ENCODE peak calls at places on chromosomes 7 and 10, in nine cellular contexts. One of them, this sample, is unnamed.

GRCh38 chr7:158957921-158958471 is 101.6 kb downstream of the DYNC2I1 start:
- DNase-seq in PC-9: peak; percentile 85
- DNase-seq in A549: no peak
- DNase-seq in Calu3: peak; percentile 80
- DNase-seq in HFF-Myc: no peak
- DNase-seq in mammary epithelial cell: peak; percentile 43
- DNase-seq in AG04449: no peak
- DNase-seq in cardiac fibroblast: no peak
- DNase-seq in heart left ventricle: no peak
- DNase-seq in this sample: no peak

GRCh38 chr10:78255796-78256638 is 222.4 kb downstream of the RPS24 start:
- DNase-seq in heart left ventricle: no peak
- DNase-seq in mammary epithelial cell: peak; percentile 92
- DNase-seq in Calu3: peak; percentile 60
- DNase-seq in A549: peak; percentile 97
- DNase-seq in cardiac fibroblast: peak; percentile 99
- DNase-seq in PC-9: peak; percentile 76
- DNase-seq in HFF-Myc: peak; percentile 84
- DNase-seq in AG04449: peak; percentile 96
- DNase-seq in this sample: peak; percentile 98

GRCh38 chr10:59181668-59182067 is 5.2 kb downstream of the PHYHIPL start:
- DNase-seq in heart left ventricle: no peak
- DNase-seq in A549: peak; percentile 83
- DNase-seq in mammary epithelial cell: peak; percentile 47
- DNase-seq in cardiac fibroblast: peak; percentile 80
- DNase-seq in AG04449: peak; percentile 1
- DNase-seq in PC-9: no peak
- DNase-seq in Calu3: peak; percentile 41
- DNase-seq in HFF-Myc: peak; percentile 65
- DNase-seq in this sample: peak; percentile 34

GRCh38 chr7:129385116-129385515 is 49.1 kb upstream of the STRIP2 start:
- DNase-seq in PC-9: no peak
- DNase-seq in cardiac fibroblast: no peak
- DNase-seq in Calu3: no peak
- DNase-seq in A549: no peak
- DNase-seq in HFF-Myc: no peak
- DNase-seq in heart left ventricle: no peak
- DNase-seq in mammary epithelial cell: no peak
- DNase-seq in AG04449: no peak
- DNase-seq in this sample: no peak

GRCh38 chr7:38311329-38311937 is 38.0 kb upstream of the TARP start:
- DNase-seq in A549: peak; percentile 51
- DNase-seq in PC-9: no peak
- DNase-seq in mammary epithelial cell: no peak
- DNase-seq in Calu3: no peak
- DNase-seq in HFF-Myc: no peak
- DNase-seq in cardiac fibroblast: no peak
- DNase-seq in heart left ventricle: peak; percentile 38
- DNase-seq in AG04449: no peak
- DNase-seq in this sample: no peak

GRCh38 chr10:69360485-69361302 is 56.0 kb downstream of the TACR2 start:
- DNase-seq in mammary epithelial cell: peak; percentile 88
- DNase-seq in A549: peak; percentile 83
- DNase-seq in Calu3: peak; percentile 85
- DNase-seq in PC-9: peak; percentile 89
- DNase-seq in HFF-Myc: peak; percentile 42
- DNase-seq in heart left ventricle: peak; percentile 61
- DNase-seq in cardiac fibroblast: peak; percentile 94
- DNase-seq in AG04449: peak; percentile 44
- DNase-seq in this sample: peak; percentile 19

GRCh38 chr7:76425156-76425555 is 406 bp downstream of the ZP3 start:
- DNase-seq in HFF-Myc: no peak
- DNase-seq in A549: no peak
- DNase-seq in Calu3: no peak
- DNase-seq in cardiac fibroblast: no peak
- DNase-seq in AG04449: no peak
- DNase-seq in heart left ventricle: no peak
- DNase-seq in PC-9: no peak
- DNase-seq in mammary epithelial cell: no peak
- DNase-seq in this sample: no peak

GRCh38 chr10:101749033-101749432 is 26.9 kb downstream of the FGF8 start:
- DNase-seq in heart left ventricle: no peak
- DNase-seq in mammary epithelial cell: no peak
- DNase-seq in PC-9: no peak
- DNase-seq in A549: peak; percentile 28
- DNase-seq in AG04449: no peak
- DNase-seq in Calu3: no peak
- DNase-seq in HFF-Myc: no peak
- DNase-seq in cardiac fibroblast: no peak
- DNase-seq in this sample: no peak

GRCh38 chr10:103207141-103207540 is 14.1 kb upstream of the NT5C2 start:
- DNase-seq in HFF-Myc: no peak
- DNase-seq in mammary epithelial cell: no peak
- DNase-seq in A549: no peak
- DNase-seq in PC-9: no peak
- DNase-seq in cardiac fibroblast: no peak
- DNase-seq in AG04449: no peak
- DNase-seq in heart left ventricle: no peak
- DNase-seq in Calu3: no peak
- DNase-seq in this sample: no peak

GRCh38 chr7:16365177-16365576 is 56.2 kb downstream of the CRPPA start:
- DNase-seq in AG04449: no peak
- DNase-seq in HFF-Myc: no peak
- DNase-seq in PC-9: no peak
- DNase-seq in heart left ventricle: no peak
- DNase-seq in Calu3: no peak
- DNase-seq in cardiac fibroblast: no peak
- DNase-seq in A549: no peak
- DNase-seq in mammary epithelial cell: peak; percentile 18
- DNase-seq in this sample: no peak

GRCh38 chr10:21084700-21085099 is 187.6 kb upstream of the NEBL start:
- DNase-seq in Calu3: no peak
- DNase-seq in cardiac fibroblast: no peak
- DNase-seq in HFF-Myc: no peak
- DNase-seq in AG04449: no peak
- DNase-seq in mammary epithelial cell: no peak
- DNase-seq in heart left ventricle: no peak
- DNase-seq in PC-9: no peak
- DNase-seq in A549: no peak
- DNase-seq in this sample: no peak

GRCh38 chr7:97002555-97003261 is 2.6 kb upstream of the DLX6 start:
- DNase-seq in mammary epithelial cell: no peak
- DNase-seq in HFF-Myc: no peak
- DNase-seq in Calu3: no peak
- DNase-seq in A549: no peak
- DNase-seq in AG04449: no peak
- DNase-seq in PC-9: no peak
- DNase-seq in heart left ventricle: no peak
- DNase-seq in cardiac fibroblast: no peak
- DNase-seq in this sample: no peak

GRCh38 chr10:23067939-23068775 is 27.2 kb upstream of the MSRB2 start:
- DNase-seq in Calu3: peak; percentile 73
- DNase-seq in heart left ventricle: peak; percentile 66
- DNase-seq in cardiac fibroblast: peak; percentile 75
- DNase-seq in AG04449: no peak
- DNase-seq in PC-9: peak; percentile 59
- DNase-seq in A549: peak; percentile 83
- DNase-seq in mammary epithelial cell: peak; percentile 51
- DNase-seq in HFF-Myc: peak; percentile 37
- DNase-seq in this sample: peak; percentile 12

DNA sequence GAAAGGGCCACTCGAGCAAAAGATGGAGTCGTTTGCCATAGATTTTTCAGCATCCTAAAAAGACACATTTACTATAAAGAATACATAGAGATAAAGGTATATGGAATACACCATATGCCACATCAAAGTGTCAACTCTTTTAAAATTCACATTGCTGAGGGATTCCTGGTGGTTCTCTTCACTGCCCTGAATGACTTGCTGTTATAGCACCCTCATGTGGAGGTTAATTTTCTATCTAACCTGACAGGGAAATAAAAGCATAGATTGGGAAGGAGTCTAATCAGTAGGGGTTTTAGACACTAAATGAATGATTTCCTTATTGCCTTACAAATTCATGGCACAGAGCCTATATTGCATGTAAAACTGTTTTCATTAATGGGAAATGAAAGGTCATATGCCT is 25.9 kb downstream of the DNAH11 start:
- DNase-seq in heart left ventricle: no peak
- DNase-seq in Calu3: peak; percentile 24
- DNase-seq in AG04449: no peak
- DNase-seq in A549: peak; percentile 7
- DNase-seq in PC-9: no peak
- DNase-seq in cardiac fibroblast: peak; percentile 15
- DNase-seq in mammary epithelial cell: no peak
- DNase-seq in HFF-Myc: no peak
- DNase-seq in this sample: no peak
- TF ChIP-seq CTCF in heart left ventricle: peak; percentile 36
- TF ChIP-seq CTCF in Calu3: no peak
- TF ChIP-seq CTCF in AG04449: no peak
- TF ChIP-seq CTCF in A549: peak; percentile 24
- TF ChIP-seq CTCF in PC-9: peak; percentile 65
- TF ChIP-seq CTCF in cardiac fibroblast: peak; percentile 11
- TF ChIP-seq CTCF in mammary epithelial cell: peak; percentile 46
- TF ChIP-seq CTCF in HFF-Myc: no peak
- TF ChIP-seq CTCF in this sample: no peak

GRCh38 chr7:22822486-22823141 is at the start of gene TOMM7:
- DNase-seq in heart left ventricle: peak; percentile 91
- DNase-seq in cardiac fibroblast: peak; percentile 98
- DNase-seq in PC-9: peak; percentile 90
- DNase-seq in Calu3: peak; percentile 94
- DNase-seq in AG04449: peak; percentile 76
- DNase-seq in A549: peak; percentile 98
- DNase-seq in HFF-Myc: peak; percentile 91
- DNase-seq in mammary epithelial cell: peak; percentile 92
- DNase-seq in this sample: peak; percentile 88
- TF ChIP-seq CTCF in heart left ventricle: peak; percentile 70
- TF ChIP-seq CTCF in cardiac fibroblast: no peak
- TF ChIP-seq CTCF in PC-9: peak; percentile 65
- TF ChIP-seq CTCF in Calu3: peak; percentile 36
- TF ChIP-seq CTCF in AG04449: peak; percentile 19
- TF ChIP-seq CTCF in A549: no peak
- TF ChIP-seq CTCF in HFF-Myc: peak; percentile 12
- TF ChIP-seq CTCF in mammary epithelial cell: peak; percentile 45
- TF ChIP-seq CTCF in this sample: no peak

DNA sequence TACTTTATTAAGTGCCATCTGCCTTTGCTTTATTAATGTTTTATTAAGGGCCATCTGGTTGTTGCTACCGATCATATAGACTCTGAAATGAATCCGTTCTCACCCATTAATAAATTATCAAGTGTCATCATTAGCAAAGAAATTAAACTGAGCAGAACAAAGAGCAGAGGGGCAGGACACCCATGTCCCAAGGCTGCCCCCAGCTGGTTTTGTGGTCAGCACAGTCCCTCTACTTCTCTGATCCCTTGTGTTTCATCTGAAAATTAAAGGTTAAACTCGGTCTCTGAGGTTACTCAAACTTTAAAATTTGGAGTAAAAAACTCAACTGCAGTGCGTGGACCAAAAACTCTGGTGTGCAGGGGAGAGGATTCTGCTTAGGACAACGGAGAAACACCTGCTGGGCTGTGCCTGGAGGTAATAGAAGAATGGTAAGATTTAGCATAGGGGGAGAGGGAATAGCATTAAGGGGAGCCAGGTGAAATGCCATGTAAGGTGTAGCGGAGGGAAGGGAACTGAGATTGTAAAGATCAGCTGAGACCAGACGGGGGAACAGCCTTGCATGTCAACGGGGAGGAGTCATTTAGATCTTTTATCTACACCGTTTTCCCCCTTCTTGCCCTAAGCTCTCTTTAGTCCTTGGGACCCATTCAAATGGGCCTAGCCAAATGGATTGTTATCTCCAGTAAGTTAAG is 10.8 kb upstream of the GSDME start:
- DNase-seq in A549: no peak
- DNase-seq in PC-9: no peak
- DNase-seq in HFF-Myc: no peak
- DNase-seq in cardiac fibroblast: no peak
- DNase-seq in Calu3: no peak
- DNase-seq in mammary epithelial cell: no peak
- DNase-seq in heart left ventricle: no peak
- DNase-seq in AG04449: no peak
- DNase-seq in this sample: no peak
- TF ChIP-seq CTCF in A549: peak; percentile 25
- TF ChIP-seq CTCF in PC-9: no peak
- TF ChIP-seq CTCF in HFF-Myc: peak; percentile 8
- TF ChIP-seq CTCF in cardiac fibroblast: no peak
- TF ChIP-seq CTCF in Calu3: no peak
- TF ChIP-seq CTCF in mammary epithelial cell: peak; percentile 31
- TF ChIP-seq CTCF in heart left ventricle: no peak
- TF ChIP-seq CTCF in AG04449: no peak
- TF ChIP-seq CTCF in this sample: no peak

GRCh38 chr7:108973075-108973474 is 403.4 kb downstream of the DNAJB9 start:
- DNase-seq in Calu3: no peak
- DNase-seq in AG04449: no peak
- DNase-seq in mammary epithelial cell: no peak
- DNase-seq in HFF-Myc: no peak
- DNase-seq in PC-9: no peak
- DNase-seq in A549: peak; percentile 11
- DNase-seq in cardiac fibroblast: peak; percentile 1
- DNase-seq in heart left ventricle: no peak
- DNase-seq in this sample: no peak
- TF ChIP-seq CTCF in Calu3: no peak
- TF ChIP-seq CTCF in AG04449: no peak
- TF ChIP-seq CTCF in mammary epithelial cell: peak; percentile 29
- TF ChIP-seq CTCF in HFF-Myc: no peak
- TF ChIP-seq CTCF in PC-9: peak; percentile 49
- TF ChIP-seq CTCF in A549: peak; percentile 28
- TF ChIP-seq CTCF in cardiac fibroblast: no peak
- TF ChIP-seq CTCF in heart left ventricle: no peak
- TF ChIP-seq CTCF in this sample: no peak

GRCh38 chr10:126160971-126161630 is 227.2 kb downstream of the ADAM12 start:
- DNase-seq in HFF-Myc: no peak
- DNase-seq in heart left ventricle: no peak
- DNase-seq in AG04449: no peak
- DNase-seq in mammary epithelial cell: no peak
- DNase-seq in Calu3: no peak
- DNase-seq in A549: peak; percentile 40
- DNase-seq in cardiac fibroblast: peak; percentile 57
- DNase-seq in PC-9: no peak
- DNase-seq in this sample: no peak
- TF ChIP-seq CTCF in HFF-Myc: peak; percentile 27
- TF ChIP-seq CTCF in heart left ventricle: no peak
- TF ChIP-seq CTCF in AG04449: no peak
- TF ChIP-seq CTCF in mammary epithelial cell: peak; percentile 36
- TF ChIP-seq CTCF in Calu3: no peak
- TF ChIP-seq CTCF in A549: peak; percentile 32
- TF ChIP-seq CTCF in cardiac fibroblast: peak; percentile 24
- TF ChIP-seq CTCF in PC-9: no peak
- TF ChIP-seq CTCF in this sample: peak; percentile 14

DNA sequence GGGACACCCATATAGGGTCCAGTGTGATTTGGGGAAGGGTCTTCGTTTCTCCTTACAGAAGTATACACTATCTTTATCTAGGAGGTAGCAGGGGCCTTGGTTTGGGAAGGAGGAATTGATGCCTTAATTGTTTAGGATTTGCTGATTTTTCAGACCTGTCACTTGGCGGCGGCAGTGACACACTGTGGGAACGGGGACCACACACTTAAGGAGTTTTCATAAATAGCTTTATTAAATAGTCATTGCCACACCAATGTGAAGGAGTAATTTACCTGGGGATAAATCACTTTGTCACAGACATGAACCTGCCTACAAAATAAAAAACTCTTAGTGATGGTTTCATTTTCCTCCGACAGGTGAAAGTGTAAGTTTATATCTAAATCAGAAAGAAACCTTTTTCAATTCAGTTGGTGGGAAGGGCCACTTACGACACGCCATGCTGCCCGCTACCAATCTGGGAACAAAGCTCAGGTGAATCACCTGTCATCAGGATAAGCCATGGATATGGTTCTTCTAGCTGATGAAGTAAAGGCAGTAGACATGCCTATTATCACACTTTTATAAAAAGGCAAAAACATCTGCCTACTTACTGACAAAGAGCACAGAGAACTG is 12.3 kb upstream of the ENO4 start:
- DNase-seq in HFF-Myc: no peak
- DNase-seq in mammary epithelial cell: no peak
- DNase-seq in A549: no peak
- DNase-seq in heart left ventricle: no peak
- DNase-seq in PC-9: no peak
- DNase-seq in AG04449: no peak
- DNase-seq in cardiac fibroblast: peak; percentile 45
- DNase-seq in Calu3: no peak
- DNase-seq in this sample: no peak
- TF ChIP-seq CTCF in HFF-Myc: peak; percentile 15
- TF ChIP-seq CTCF in mammary epithelial cell: no peak
- TF ChIP-seq CTCF in A549: no peak
- TF ChIP-seq CTCF in heart left ventricle: peak; percentile 27
- TF ChIP-seq CTCF in PC-9: no peak
- TF ChIP-seq CTCF in AG04449: peak; percentile 45
- TF ChIP-seq CTCF in cardiac fibroblast: peak; percentile 39
- TF ChIP-seq CTCF in Calu3: no peak
- TF ChIP-seq CTCF in this sample: no peak